ENCODE peak calls at places on chromosomes 5 and 9, in four cellular contexts. One of them, this sample, is unnamed.

GRCh38 chr5:57422993-57423392 is 59.6 kb downstream of the ACTBL2 start:
- DNase-seq in D341Med: no peak
- DNase-seq in stimulated activated CD4-positive, alpha-beta T cell treated with anti-CD3 and anti-CD28 coated beads, Interleukin-1b, Interleukin-23, amount 100 ng/mL, for 1 hour: no peak
- DNase-seq in AML-193: no peak
- DNase-seq in this sample: no peak

GRCh38 chr5:96934291-96934694 is 1.6 kb upstream of the LNPEP start:
- DNase-seq in D341Med: no peak
- DNase-seq in AML-193: peak; percentile 54
- DNase-seq in stimulated activated CD4-positive, alpha-beta T cell treated with anti-CD3 and anti-CD28 coated beads, Interleukin-1b, Interleukin-23, amount 100 ng/mL, for 1 hour: no peak
- DNase-seq in this sample: no peak

GRCh38 chr9:138020120-138020794 is 142.7 kb downstream of the CACNA1B start:
- DNase-seq in AML-193: no peak
- DNase-seq in D341Med: peak; percentile 32
- DNase-seq in stimulated activated CD4-positive, alpha-beta T cell treated with anti-CD3 and anti-CD28 coated beads, Interleukin-1b, Interleukin-23, amount 100 ng/mL, for 1 hour: no peak
- DNase-seq in this sample: no peak

GRCh38 chr9:135320943-135321342 is 158.6 kb upstream of the PPP1R26 start:
- DNase-seq in AML-193: no peak
- DNase-seq in stimulated activated CD4-positive, alpha-beta T cell treated with anti-CD3 and anti-CD28 coated beads, Interleukin-1b, Interleukin-23, amount 100 ng/mL, for 1 hour: no peak
- DNase-seq in D341Med: peak; percentile 13
- DNase-seq in this sample: no peak

GRCh38 chr5:154465169-154465568 is 12.9 kb downstream of the HAND1 start:
- DNase-seq in AML-193: peak; percentile 84
- DNase-seq in D341Med: no peak
- DNase-seq in stimulated activated CD4-positive, alpha-beta T cell treated with anti-CD3 and anti-CD28 coated beads, Interleukin-1b, Interleukin-23, amount 100 ng/mL, for 1 hour: no peak
- DNase-seq in this sample: no peak

GRCh38 chr9:22116751-22117150 is 107.6 kb upstream of the CDKN2B start:
- DNase-seq in D341Med: no peak
- DNase-seq in stimulated activated CD4-positive, alpha-beta T cell treated with anti-CD3 and anti-CD28 coated beads, Interleukin-1b, Interleukin-23, amount 100 ng/mL, for 1 hour: no peak
- DNase-seq in AML-193: no peak
- DNase-seq in this sample: no peak

GRCh38 chr9:73176450-73176875 is 24.8 kb downstream of the ANXA1 start:
- DNase-seq in AML-193: no peak
- DNase-seq in stimulated activated CD4-positive, alpha-beta T cell treated with anti-CD3 and anti-CD28 coated beads, Interleukin-1b, Interleukin-23, amount 100 ng/mL, for 1 hour: no peak
- DNase-seq in D341Med: no peak
- DNase-seq in this sample: no peak

GRCh38 chr9:105241356-105242043 is 3.0 kb upstream of the SLC44A1 start:
- DNase-seq in D341Med: no peak
- DNase-seq in AML-193: no peak
- DNase-seq in stimulated activated CD4-positive, alpha-beta T cell treated with anti-CD3 and anti-CD28 coated beads, Interleukin-1b, Interleukin-23, amount 100 ng/mL, for 1 hour: no peak
- DNase-seq in this sample: no peak

GRCh38 chr9:98357921-98358535 is 102.6 kb upstream of the TBC1D2 start:
- DNase-seq in AML-193: no peak
- DNase-seq in D341Med: no peak
- DNase-seq in stimulated activated CD4-positive, alpha-beta T cell treated with anti-CD3 and anti-CD28 coated beads, Interleukin-1b, Interleukin-23, amount 100 ng/mL, for 1 hour: no peak
- DNase-seq in this sample: no peak

GRCh38 chr9:127916665-127917581 is at the start of gene ST6GALNAC4:
- DNase-seq in stimulated activated CD4-positive, alpha-beta T cell treated with anti-CD3 and anti-CD28 coated beads, Interleukin-1b, Interleukin-23, amount 100 ng/mL, for 1 hour: peak; percentile 92
- DNase-seq in AML-193: peak; percentile 64
- DNase-seq in D341Med: peak; percentile 99
- DNase-seq in this sample: peak; percentile 68

GRCh38 chr9:128072144-128073021 is 4.4 kb downstream of the SLC25A25 start:
- DNase-seq in D341Med: no peak
- DNase-seq in stimulated activated CD4-positive, alpha-beta T cell treated with anti-CD3 and anti-CD28 coated beads, Interleukin-1b, Interleukin-23, amount 100 ng/mL, for 1 hour: no peak
- DNase-seq in AML-193: peak; percentile 70
- DNase-seq in this sample: no peak

GRCh38 chr9:71716138-71716909 is 52.0 kb downstream of the CEMIP2 start:
- DNase-seq in AML-193: peak; percentile 54
- DNase-seq in D341Med: no peak
- DNase-seq in stimulated activated CD4-positive, alpha-beta T cell treated with anti-CD3 and anti-CD28 coated beads, Interleukin-1b, Interleukin-23, amount 100 ng/mL, for 1 hour: no peak
- DNase-seq in this sample: no peak

GRCh38 chr9:81609782-81610738 is 79.3 kb downstream of the TLE1 start:
- DNase-seq in stimulated activated CD4-positive, alpha-beta T cell treated with anti-CD3 and anti-CD28 coated beads, Interleukin-1b, Interleukin-23, amount 100 ng/mL, for 1 hour: no peak
- DNase-seq in D341Med: no peak
- DNase-seq in AML-193: no peak
- DNase-seq in this sample: no peak

GRCh38 chr9:124013263-124014211 is 2.0 kb downstream of the LHX2 start:
- DNase-seq in D341Med: no peak
- DNase-seq in stimulated activated CD4-positive, alpha-beta T cell treated with anti-CD3 and anti-CD28 coated beads, Interleukin-1b, Interleukin-23, amount 100 ng/mL, for 1 hour: no peak
- DNase-seq in AML-193: no peak
- DNase-seq in this sample: no peak

GRCh38 chr5:24850911-24851310 is 206.1 kb upstream of the CDH10 start:
- DNase-seq in stimulated activated CD4-positive, alpha-beta T cell treated with anti-CD3 and anti-CD28 coated beads, Interleukin-1b, Interleukin-23, amount 100 ng/mL, for 1 hour: no peak
- DNase-seq in D341Med: no peak
- DNase-seq in AML-193: no peak
- DNase-seq in this sample: no peak

GRCh38 chr5:20610650-20611049 is 622.6 kb upstream of the CDH18 start:
- DNase-seq in stimulated activated CD4-positive, alpha-beta T cell treated with anti-CD3 and anti-CD28 coated beads, Interleukin-1b, Interleukin-23, amount 100 ng/mL, for 1 hour: no peak
- DNase-seq in AML-193: no peak
- DNase-seq in D341Med: no peak
- DNase-seq in this sample: no peak

GRCh38 chr5:170312666-170313065 is 15.1 kb upstream of the LCP2 start:
- DNase-seq in stimulated activated CD4-positive, alpha-beta T cell treated with anti-CD3 and anti-CD28 coated beads, Interleukin-1b, Interleukin-23, amount 100 ng/mL, for 1 hour: no peak
- DNase-seq in D341Med: no peak
- DNase-seq in AML-193: peak; percentile 87
- DNase-seq in this sample: no peak

GRCh38 chr5:32869216-32869615 is 158.1 kb downstream of the NPR3 start:
- DNase-seq in stimulated activated CD4-positive, alpha-beta T cell treated with anti-CD3 and anti-CD28 coated beads, Interleukin-1b, Interleukin-23, amount 100 ng/mL, for 1 hour: no peak
- DNase-seq in D341Med: no peak
- DNase-seq in AML-193: no peak
- DNase-seq in this sample: no peak

GRCh38 chr9:122065923-122066629 is 27.0 kb downstream of the TTLL11 start:
- DNase-seq in stimulated activated CD4-positive, alpha-beta T cell treated with anti-CD3 and anti-CD28 coated beads, Interleukin-1b, Interleukin-23, amount 100 ng/mL, for 1 hour: no peak
- DNase-seq in D341Med: no peak
- DNase-seq in AML-193: no peak
- DNase-seq in this sample: no peak

GRCh38 chr9:133704711-133705181 is 33.4 kb downstream of the SARDH start:
- DNase-seq in stimulated activated CD4-positive, alpha-beta T cell treated with anti-CD3 and anti-CD28 coated beads, Interleukin-1b, Interleukin-23, amount 100 ng/mL, for 1 hour: no peak
- DNase-seq in D341Med: no peak
- DNase-seq in AML-193: no peak
- DNase-seq in this sample: no peak

GRCh38 chr9:131951905-131952304 is 127.8 kb downstream of the MED27 start:
- DNase-seq in D341Med: no peak
- DNase-seq in stimulated activated CD4-positive, alpha-beta T cell treated with anti-CD3 and anti-CD28 coated beads, Interleukin-1b, Interleukin-23, amount 100 ng/mL, for 1 hour: no peak
- DNase-seq in AML-193: no peak
- DNase-seq in this sample: peak; percentile 15

GRCh38 chr5:134904621-134905245 is at the start of gene PCBD2:
- DNase-seq in D341Med: peak; percentile 92
- DNase-seq in AML-193: peak; percentile 88
- DNase-seq in stimulated activated CD4-positive, alpha-beta T cell treated with anti-CD3 and anti-CD28 coated beads, Interleukin-1b, Interleukin-23, amount 100 ng/mL, for 1 hour: peak; percentile 80
- DNase-seq in this sample: peak; percentile 88

GRCh38 chr5:176650354-176650884 is 3.1 kb downstream of the TSPAN17 start:
- DNase-seq in stimulated activated CD4-positive, alpha-beta T cell treated with anti-CD3 and anti-CD28 coated beads, Interleukin-1b, Interleukin-23, amount 100 ng/mL, for 1 hour: no peak
- DNase-seq in AML-193: no peak
- DNase-seq in D341Med: no peak
- DNase-seq in this sample: no peak

GRCh38 chr5:156414381-156414780 is 87.4 kb downstream of the SGCD start:
- DNase-seq in AML-193: no peak
- DNase-seq in D341Med: no peak
- DNase-seq in stimulated activated CD4-positive, alpha-beta T cell treated with anti-CD3 and anti-CD28 coated beads, Interleukin-1b, Interleukin-23, amount 100 ng/mL, for 1 hour: no peak
- DNase-seq in this sample: no peak

GRCh38 chr5:112634166-112634565 is 103.5 kb upstream of the APC start:
- DNase-seq in AML-193: peak; percentile 50
- DNase-seq in stimulated activated CD4-positive, alpha-beta T cell treated with anti-CD3 and anti-CD28 coated beads, Interleukin-1b, Interleukin-23, amount 100 ng/mL, for 1 hour: no peak
- DNase-seq in D341Med: no peak
- DNase-seq in this sample: no peak

GRCh38 chr5:109614316-109614715 is 75.4 kb upstream of the MAN2A1 start:
- DNase-seq in D341Med: no peak
- DNase-seq in AML-193: no peak
- DNase-seq in stimulated activated CD4-positive, alpha-beta T cell treated with anti-CD3 and anti-CD28 coated beads, Interleukin-1b, Interleukin-23, amount 100 ng/mL, for 1 hour: no peak
- DNase-seq in this sample: no peak

GRCh38 chr5:111383288-111383970 is 128.9 kb downstream of the STARD4 start:
- DNase-seq in stimulated activated CD4-positive, alpha-beta T cell treated with anti-CD3 and anti-CD28 coated beads, Interleukin-1b, Interleukin-23, amount 100 ng/mL, for 1 hour: no peak
- DNase-seq in D341Med: no peak
- DNase-seq in AML-193: no peak
- DNase-seq in this sample: no peak

GRCh38 chr9:1505489-1505888 is 455.3 kb downstream of the DMRT2 start:
- DNase-seq in D341Med: no peak
- DNase-seq in AML-193: no peak
- DNase-seq in stimulated activated CD4-positive, alpha-beta T cell treated with anti-CD3 and anti-CD28 coated beads, Interleukin-1b, Interleukin-23, amount 100 ng/mL, for 1 hour: no peak
- DNase-seq in this sample: no peak

GRCh38 chr5:35717718-35718117 is 100.1 kb downstream of the SPEF2 start:
- DNase-seq in AML-193: no peak
- DNase-seq in D341Med: no peak
- DNase-seq in stimulated activated CD4-positive, alpha-beta T cell treated with anti-CD3 and anti-CD28 coated beads, Interleukin-1b, Interleukin-23, amount 100 ng/mL, for 1 hour: no peak
- DNase-seq in this sample: no peak

GRCh38 chr9:97413462-97413861 is 1.6 kb downstream of the TDRD7 start:
- DNase-seq in AML-193: no peak
- DNase-seq in D341Med: peak; percentile 43
- DNase-seq in stimulated activated CD4-positive, alpha-beta T cell treated with anti-CD3 and anti-CD28 coated beads, Interleukin-1b, Interleukin-23, amount 100 ng/mL, for 1 hour: no peak
- DNase-seq in this sample: no peak

GRCh38 chr9:125409637-125410521 is 148.3 kb downstream of the GAPVD1 start:
- DNase-seq in D341Med: no peak
- DNase-seq in stimulated activated CD4-positive, alpha-beta T cell treated with anti-CD3 and anti-CD28 coated beads, Interleukin-1b, Interleukin-23, amount 100 ng/mL, for 1 hour: no peak
- DNase-seq in AML-193: no peak
- DNase-seq in this sample: no peak

GRCh38 chr5:132099905-132100304 is 26.3 kb downstream of the CSF2 start:
- DNase-seq in stimulated activated CD4-positive, alpha-beta T cell treated with anti-CD3 and anti-CD28 coated beads, Interleukin-1b, Interleukin-23, amount 100 ng/mL, for 1 hour: no peak
- DNase-seq in AML-193: no peak
- DNase-seq in D341Med: no peak
- DNase-seq in this sample: no peak

GRCh38 chr9:135410421-135410820 is 69.2 kb upstream of the PPP1R26 start:
- DNase-seq in stimulated activated CD4-positive, alpha-beta T cell treated with anti-CD3 and anti-CD28 coated beads, Interleukin-1b, Interleukin-23, amount 100 ng/mL, for 1 hour: no peak
- DNase-seq in AML-193: no peak
- DNase-seq in D341Med: peak; percentile 10
- DNase-seq in this sample: no peak

GRCh38 chr5:74316064-74316586 is 324.4 kb downstream of the ENC1 start:
- DNase-seq in D341Med: no peak
- DNase-seq in stimulated activated CD4-positive, alpha-beta T cell treated with anti-CD3 and anti-CD28 coated beads, Interleukin-1b, Interleukin-23, amount 100 ng/mL, for 1 hour: no peak
- DNase-seq in AML-193: no peak
- DNase-seq in this sample: peak; percentile 67

GRCh38 chr9:101738566-101739183 is at the start of gene GRIN3A:
- DNase-seq in AML-193: no peak
- DNase-seq in stimulated activated CD4-positive, alpha-beta T cell treated with anti-CD3 and anti-CD28 coated beads, Interleukin-1b, Interleukin-23, amount 100 ng/mL, for 1 hour: no peak
- DNase-seq in D341Med: peak; percentile 80
- DNase-seq in this sample: no peak

GRCh38 chr9:89710689-89711088 is 105.9 kb downstream of the GADD45G start:
- DNase-seq in stimulated activated CD4-positive, alpha-beta T cell treated with anti-CD3 and anti-CD28 coated beads, Interleukin-1b, Interleukin-23, amount 100 ng/mL, for 1 hour: no peak
- DNase-seq in D341Med: no peak
- DNase-seq in AML-193: no peak
- DNase-seq in this sample: no peak

GRCh38 chr9:79428422-79428821 is 143.3 kb upstream of the TLE4 start:
- DNase-seq in stimulated activated CD4-positive, alpha-beta T cell treated with anti-CD3 and anti-CD28 coated beads, Interleukin-1b, Interleukin-23, amount 100 ng/mL, for 1 hour: no peak
- DNase-seq in AML-193: no peak
- DNase-seq in D341Med: no peak
- DNase-seq in this sample: no peak

GRCh38 chr5:172658869-172659513 is 17.9 kb downstream of the NEURL1B start:
- DNase-seq in D341Med: no peak
- DNase-seq in stimulated activated CD4-positive, alpha-beta T cell treated with anti-CD3 and anti-CD28 coated beads, Interleukin-1b, Interleukin-23, amount 100 ng/mL, for 1 hour: no peak
- DNase-seq in AML-193: no peak
- DNase-seq in this sample: no peak